ENCODE peak calls at places on chromosomes 12 and 14, in eight cellular contexts. One of them, this sample, is unnamed.

GRCh38 chr14:71933026-71933587 is 878 bp downstream of the RGS6 start:
- DNase-seq in NCI-H146: no peak
- DNase-seq in activated naive CD8-positive, alpha-beta T cell treated with anti-CD3 and anti-CD28 coated beads, Interleukin-2, amount 50 U/mL, for 24 hours: peak; percentile 4
- DNase-seq in endothelial cell: peak; percentile 21
- DNase-seq in HL-60: no peak
- DNase-seq in T follicular helper cell: no peak
- DNase-seq in stimulated activated CD4-positive, alpha-beta T cell treated with anti-CD3 and anti-CD28 coated beads, Interleukin-1b, Interleukin-23, amount 100 ng/mL, for 48 hours: peak; percentile 18
- DNase-seq in BE2C: no peak
- DNase-seq in this sample: peak; percentile 24

GRCh38 chr12:127381681-127382080 is 885.3 kb upstream of the TMEM132C start:
- DNase-seq in endothelial cell: no peak
- DNase-seq in stimulated activated CD4-positive, alpha-beta T cell treated with anti-CD3 and anti-CD28 coated beads, Interleukin-1b, Interleukin-23, amount 100 ng/mL, for 48 hours: no peak
- DNase-seq in BE2C: no peak
- DNase-seq in T follicular helper cell: no peak
- DNase-seq in NCI-H146: no peak
- DNase-seq in activated naive CD8-positive, alpha-beta T cell treated with anti-CD3 and anti-CD28 coated beads, Interleukin-2, amount 50 U/mL, for 24 hours: no peak
- DNase-seq in HL-60: no peak
- DNase-seq in this sample: no peak

GRCh38 chr12:113230315-113231274 is 9.3 kb downstream of the TPCN1 start:
- DNase-seq in HL-60: no peak
- DNase-seq in endothelial cell: no peak
- DNase-seq in stimulated activated CD4-positive, alpha-beta T cell treated with anti-CD3 and anti-CD28 coated beads, Interleukin-1b, Interleukin-23, amount 100 ng/mL, for 48 hours: peak; percentile 36
- DNase-seq in NCI-H146: no peak
- DNase-seq in T follicular helper cell: no peak
- DNase-seq in activated naive CD8-positive, alpha-beta T cell treated with anti-CD3 and anti-CD28 coated beads, Interleukin-2, amount 50 U/mL, for 24 hours: no peak
- DNase-seq in BE2C: no peak
- DNase-seq in this sample: no peak

GRCh38 chr12:113838896-113839295 is 127.2 kb downstream of the RBM19 start:
- DNase-seq in endothelial cell: no peak
- DNase-seq in activated naive CD8-positive, alpha-beta T cell treated with anti-CD3 and anti-CD28 coated beads, Interleukin-2, amount 50 U/mL, for 24 hours: no peak
- DNase-seq in BE2C: no peak
- DNase-seq in HL-60: no peak
- DNase-seq in stimulated activated CD4-positive, alpha-beta T cell treated with anti-CD3 and anti-CD28 coated beads, Interleukin-1b, Interleukin-23, amount 100 ng/mL, for 48 hours: no peak
- DNase-seq in NCI-H146: no peak
- DNase-seq in T follicular helper cell: no peak
- DNase-seq in this sample: no peak

GRCh38 chr12:111429760-111430417 is 24.2 kb downstream of the SH2B3 start:
- DNase-seq in HL-60: no peak
- DNase-seq in activated naive CD8-positive, alpha-beta T cell treated with anti-CD3 and anti-CD28 coated beads, Interleukin-2, amount 50 U/mL, for 24 hours: peak; percentile 72
- DNase-seq in NCI-H146: no peak
- DNase-seq in stimulated activated CD4-positive, alpha-beta T cell treated with anti-CD3 and anti-CD28 coated beads, Interleukin-1b, Interleukin-23, amount 100 ng/mL, for 48 hours: no peak
- DNase-seq in endothelial cell: no peak
- DNase-seq in T follicular helper cell: peak; percentile 50
- DNase-seq in BE2C: no peak
- DNase-seq in this sample: no peak

GRCh38 chr12:79698966-79699365 is 8.2 kb upstream of the PAWR start:
- DNase-seq in HL-60: no peak
- DNase-seq in NCI-H146: no peak
- DNase-seq in activated naive CD8-positive, alpha-beta T cell treated with anti-CD3 and anti-CD28 coated beads, Interleukin-2, amount 50 U/mL, for 24 hours: no peak
- DNase-seq in endothelial cell: no peak
- DNase-seq in stimulated activated CD4-positive, alpha-beta T cell treated with anti-CD3 and anti-CD28 coated beads, Interleukin-1b, Interleukin-23, amount 100 ng/mL, for 48 hours: no peak
- DNase-seq in BE2C: no peak
- DNase-seq in T follicular helper cell: no peak
- DNase-seq in this sample: no peak

GRCh38 chr14:56378474-56378873 is 201.1 kb upstream of the TMEM260 start:
- DNase-seq in NCI-H146: no peak
- DNase-seq in HL-60: no peak
- DNase-seq in activated naive CD8-positive, alpha-beta T cell treated with anti-CD3 and anti-CD28 coated beads, Interleukin-2, amount 50 U/mL, for 24 hours: no peak
- DNase-seq in endothelial cell: no peak
- DNase-seq in BE2C: no peak
- DNase-seq in T follicular helper cell: no peak
- DNase-seq in stimulated activated CD4-positive, alpha-beta T cell treated with anti-CD3 and anti-CD28 coated beads, Interleukin-1b, Interleukin-23, amount 100 ng/mL, for 48 hours: no peak
- DNase-seq in this sample: no peak

GRCh38 chr12:68913682-68914081 is 19.3 kb downstream of the CPM start:
- DNase-seq in stimulated activated CD4-positive, alpha-beta T cell treated with anti-CD3 and anti-CD28 coated beads, Interleukin-1b, Interleukin-23, amount 100 ng/mL, for 48 hours: no peak
- DNase-seq in BE2C: no peak
- DNase-seq in activated naive CD8-positive, alpha-beta T cell treated with anti-CD3 and anti-CD28 coated beads, Interleukin-2, amount 50 U/mL, for 24 hours: no peak
- DNase-seq in endothelial cell: no peak
- DNase-seq in NCI-H146: no peak
- DNase-seq in HL-60: no peak
- DNase-seq in T follicular helper cell: no peak
- DNase-seq in this sample: no peak

GRCh38 chr12:45260481-45260824 is 44.6 kb downstream of the ANO6 start:
- DNase-seq in activated naive CD8-positive, alpha-beta T cell treated with anti-CD3 and anti-CD28 coated beads, Interleukin-2, amount 50 U/mL, for 24 hours: no peak
- DNase-seq in endothelial cell: no peak
- DNase-seq in BE2C: no peak
- DNase-seq in HL-60: no peak
- DNase-seq in stimulated activated CD4-positive, alpha-beta T cell treated with anti-CD3 and anti-CD28 coated beads, Interleukin-1b, Interleukin-23, amount 100 ng/mL, for 48 hours: no peak
- DNase-seq in T follicular helper cell: no peak
- DNase-seq in NCI-H146: no peak
- DNase-seq in this sample: no peak

GRCh38 chr12:39431002-39431796 is 11.7 kb downstream of the KIF21A start:
- DNase-seq in NCI-H146: no peak
- DNase-seq in BE2C: no peak
- DNase-seq in endothelial cell: no peak
- DNase-seq in activated naive CD8-positive, alpha-beta T cell treated with anti-CD3 and anti-CD28 coated beads, Interleukin-2, amount 50 U/mL, for 24 hours: no peak
- DNase-seq in T follicular helper cell: no peak
- DNase-seq in HL-60: no peak
- DNase-seq in stimulated activated CD4-positive, alpha-beta T cell treated with anti-CD3 and anti-CD28 coated beads, Interleukin-1b, Interleukin-23, amount 100 ng/mL, for 48 hours: no peak
- DNase-seq in this sample: no peak

GRCh38 chr12:25482637-25483036 is 70.4 kb downstream of the LMNTD1 start:
- DNase-seq in stimulated activated CD4-positive, alpha-beta T cell treated with anti-CD3 and anti-CD28 coated beads, Interleukin-1b, Interleukin-23, amount 100 ng/mL, for 48 hours: no peak
- DNase-seq in activated naive CD8-positive, alpha-beta T cell treated with anti-CD3 and anti-CD28 coated beads, Interleukin-2, amount 50 U/mL, for 24 hours: no peak
- DNase-seq in endothelial cell: no peak
- DNase-seq in BE2C: no peak
- DNase-seq in NCI-H146: no peak
- DNase-seq in HL-60: no peak
- DNase-seq in T follicular helper cell: no peak
- DNase-seq in this sample: no peak

GRCh38 chr12:117347588-117347987 is 13.8 kb downstream of the NOS1 start:
- DNase-seq in NCI-H146: no peak
- DNase-seq in BE2C: no peak
- DNase-seq in activated naive CD8-positive, alpha-beta T cell treated with anti-CD3 and anti-CD28 coated beads, Interleukin-2, amount 50 U/mL, for 24 hours: no peak
- DNase-seq in HL-60: no peak
- DNase-seq in T follicular helper cell: no peak
- DNase-seq in stimulated activated CD4-positive, alpha-beta T cell treated with anti-CD3 and anti-CD28 coated beads, Interleukin-1b, Interleukin-23, amount 100 ng/mL, for 48 hours: no peak
- DNase-seq in endothelial cell: no peak
- DNase-seq in this sample: no peak

GRCh38 chr12:51217133-51217967 is 512 bp downstream of the POU6F1 start:
- DNase-seq in stimulated activated CD4-positive, alpha-beta T cell treated with anti-CD3 and anti-CD28 coated beads, Interleukin-1b, Interleukin-23, amount 100 ng/mL, for 48 hours: peak; percentile 24
- DNase-seq in BE2C: peak; percentile 59
- DNase-seq in endothelial cell: peak; percentile 45
- DNase-seq in T follicular helper cell: peak; percentile 36
- DNase-seq in activated naive CD8-positive, alpha-beta T cell treated with anti-CD3 and anti-CD28 coated beads, Interleukin-2, amount 50 U/mL, for 24 hours: peak; percentile 62
- DNase-seq in HL-60: no peak
- DNase-seq in NCI-H146: peak; percentile 74
- DNase-seq in this sample: peak; percentile 72